ENCODE peak calls at places on chromosomes 6 and 20, in seven cellular contexts. I is B cell, F is LNCaP clone FGC, C is EH, H is astrocyte, R is NCI-H510A treated with DMSO at 0.1 percent for 48 hours, N is amniotic stem cell. V is an unnamed sample.

GRCh38 chr20:63568986-63569949 is 4.8 kb downstream of the HELZ2 start:
- DNase-seq in I (peak), F (no peak), C (no peak), H (no peak), R (no peak), N (no peak), V (no peak)

GRCh38 chr6:137736048-137736846 is 130.8 kb upstream of the TNFAIP3 start:
- DNase-seq in I (no peak), F (no peak), C (no peak), H (peak), R (no peak), N (no peak), V (peak)

GRCh38 chr20:5192570-5193431 is 66.0 kb downstream of the CDS2 start:
- DNase-seq in I (no peak), F (no peak), C (no peak), H (no peak), R (no peak), N (no peak), V (no peak)

GRCh38 chr6:422423-423061 is 31.0 kb downstream of the IRF4 start:
- DNase-seq in I (no peak), F (peak), C (peak), H (peak), R (no peak), N (peak), V (peak)

GRCh38 chr6:158081657-158081935 is 86.5 kb downstream of the SERAC1 start:
- DNase-seq in I (no peak), F (no peak), C (no peak), H (no peak), R (no peak), N (no peak), V (no peak)

GRCh38 chr6:118679293-118679692 is 27.9 kb upstream of the CEP85L start:
- DNase-seq in I (no peak), F (no peak), C (peak), H (peak), R (no peak), N (no peak), V (no peak)

GRCh38 chr20:53990768-53991472 is 79.5 kb downstream of the BCAS1 start:
- DNase-seq in I (no peak), F (no peak), C (no peak), H (no peak), R (no peak), N (no peak), V (no peak)

GRCh38 chr6:72175936-72176335 is 289.6 kb downstream of the RIMS1 start:
- DNase-seq in I (no peak), F (no peak), C (no peak), H (peak), R (no peak), N (no peak), V (no peak)

GRCh38 chr20:25136643-25137559 is 55.0 kb upstream of the VSX1 start:
- DNase-seq in I (no peak), F (no peak), C (peak), H (peak), R (no peak), N (peak), V (no peak)

GRCh38 chr20:8782804-8783203 is 286.1 kb upstream of the PLCB4 start:
- DNase-seq in I (no peak), F (no peak), C (peak), H (peak), R (no peak), N (peak), V (no peak)

GRCh38 chr6:44277763-44278162 is 7.5 kb downstream of the TMEM151B start:
- DNase-seq in I (no peak), F (no peak), C (no peak), H (no peak), R (no peak), N (no peak), V (no peak)

GRCh38 chr6:104613416-104614001 is 246.2 kb downstream of the HACE1 start:
- DNase-seq in I (no peak), F (no peak), C (peak), H (peak), R (no peak), N (no peak), V (no peak)

V was measured in GM13977.